ENCODE peak calls at places on chromosomes 2 and 18, in ten cellular contexts. K is bronchial epithelial cell, D is IMR-90, W is ovary, A is fibroblast of lung, T is Panc1, J is mucosa of descending colon, R is AG04450, P is cardiac fibroblast, G is foreskin fibroblast. Q is an unnamed sample.

GRCh38 chr2:206396216-206396615 is 47.1 kb upstream of the ADAM23 start:
- DNase-seq in K (no peak), D (no peak), W (no peak), A (no peak), T (no peak), J (no peak), R (no peak), P (no peak), G (no peak), Q (no peak)

GRCh38 chr2:60353863-60354262 is 199.6 kb downstream of the BCL11A start:
- DNase-seq in K (no peak), D (no peak), W (no peak), A (no peak), T (no peak), J (no peak), R (no peak), P (no peak), G (no peak), Q (no peak)

GRCh38 chr2:241422350-241422749 is 66.3 kb downstream of the FARP2 start:
- DNase-seq in K (no peak), D (no peak), W (no peak), A (no peak), T (no peak), J (no peak), R (no peak), P (no peak), G (no peak), Q (no peak)

GRCh38 chr2:20626698-20627471 is 24.0 kb downstream of the HS1BP3 start:
- DNase-seq in K (no peak), D (no peak), W (no peak), A (no peak), T (no peak), J (peak; percentile 15), R (no peak), P (no peak), G (no peak), Q (no peak)

GRCh38 chr2:132038179-132038882 is 123.4 kb downstream of the ANKRD30BL start:
- DNase-seq in K (no peak), D (no peak), W (no peak), A (peak; percentile 9), T (no peak), J (no peak), R (no peak), P (no peak), G (peak; percentile 5), Q (no peak)

GRCh38 chr18:36711813-36712444 is 116.9 kb downstream of the TPGS2 start:
- DNase-seq in K (peak; percentile 94), D (peak; percentile 94), W (no peak), A (peak; percentile 90), T (peak; percentile 2), J (no peak), R (peak; percentile 62), P (peak; percentile 78), G (peak; percentile 92), Q (no peak)

GRCh38 chr2:10453899-10454298 is 5.8 kb upstream of the ODC1 start:
- DNase-seq in K (peak; percentile 69), D (no peak), W (no peak), A (no peak), T (no peak), J (no peak), R (no peak), P (no peak), G (no peak), Q (no peak)

GRCh38 chr2:189836644-189837043 is 52.4 kb downstream of the PMS1 start:
- DNase-seq in K (peak; percentile 58), D (peak; percentile 91), W (no peak), A (peak; percentile 71), T (peak; percentile 73), J (no peak), R (peak; percentile 59), P (peak; percentile 73), G (peak; percentile 79), Q (no peak)

GRCh38 chr2:241958818-241959545 is 89.5 kb downstream of the RTP5 start:
- DNase-seq in K (no peak), D (no peak), W (no peak), A (no peak), T (no peak), J (no peak), R (no peak), P (no peak), G (no peak), Q (no peak)

DNA sequence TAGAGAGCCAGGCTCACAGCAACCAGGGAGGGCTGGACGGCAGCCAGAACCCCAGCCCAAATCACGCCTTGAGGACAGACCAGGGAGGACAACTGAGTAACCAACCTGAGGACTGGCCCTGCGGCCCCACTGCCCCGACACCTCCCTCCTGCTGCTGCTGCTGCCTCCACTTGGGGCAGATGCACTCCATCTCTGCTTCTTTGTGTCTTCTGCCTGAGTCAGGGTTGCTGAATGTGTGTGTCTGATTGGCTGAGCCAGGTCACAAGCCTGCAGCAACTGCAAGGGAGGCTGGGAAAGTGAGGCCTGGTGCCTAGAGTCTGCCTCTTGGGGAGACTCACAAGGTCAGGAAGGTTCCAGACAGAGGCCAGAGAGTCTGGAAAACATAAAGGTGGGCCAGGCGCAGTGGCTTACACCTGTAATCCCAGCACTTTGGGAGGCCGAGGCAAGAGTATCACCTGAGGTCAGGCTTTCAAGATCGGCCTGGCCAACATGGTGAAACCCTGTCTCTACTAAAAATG is 83.4 kb downstream of the ZFP36L2 start:
- DNase-seq in K (no peak), D (no peak), W (no peak), A (no peak), T (no peak), J (peak; percentile 28), R (no peak), P (peak; percentile 37), G (no peak), Q (no peak)
- TF ChIP-seq CTCF in K (peak; percentile 15), D (no peak), W (no peak), A (no peak), T (no peak), J (no peak), R (no peak), P (no peak), G (no peak), Q (no peak)

GRCh38 chr2:174728096-174728495 is 36.2 kb downstream of the CHRNA1 start:
- DNase-seq in K (no peak), D (no peak), W (no peak), A (no peak), T (no peak), J (no peak), R (no peak), P (no peak), G (no peak), Q (no peak)

GRCh38 chr2:174730530-174731018 is 33.7 kb downstream of the CHRNA1 start:
- DNase-seq in K (no peak), D (no peak), W (no peak), A (no peak), T (no peak), J (no peak), R (no peak), P (no peak), G (no peak), Q (no peak)

GRCh38 chr2:174729797-174730529 is 34.3 kb downstream of the CHRNA1 start:
- DNase-seq in K (no peak), D (peak; percentile 10), W (no peak), A (peak; percentile 22), T (no peak), J (no peak), R (no peak), P (peak; percentile 12), G (peak; percentile 48), Q (no peak)
- TF ChIP-seq CTCF in K (no peak), D (no peak), W (no peak), A (no peak), T (no peak), J (no peak), R (no peak), P (no peak), G (no peak), Q (no peak)

GRCh38 chr2:199951023-199951422 is 4.3 kb downstream of the TYW5 start:
- DNase-seq in K (no peak), D (no peak), W (no peak), A (no peak), T (no peak), J (no peak), R (no peak), P (no peak), G (no peak), Q (no peak)

GRCh38 chr2:199956062-199956380 is 639 bp downstream of the MAIP1 start:
- DNase-seq in K (no peak), D (no peak), W (no peak), A (no peak), T (no peak), J (no peak), R (no peak), P (no peak), G (no peak), Q (no peak)

GRCh38 chr2:199955007-199955338 is 318 bp downstream of the TYW5 start:
- DNase-seq in K (no peak), D (no peak), W (no peak), A (no peak), T (no peak), J (no peak), R (no peak), P (no peak), G (no peak), Q (no peak)

GRCh38 chr2:199958014-199958413 is 2.6 kb downstream of the MAIP1 start:
- DNase-seq in K (no peak), D (no peak), W (no peak), A (no peak), T (no peak), J (no peak), R (no peak), P (no peak), G (no peak), Q (no peak)

GRCh38 chr2:199955339-199956061 is at the start of the genes MAIP1 and TYW5:
- DNase-seq in K (peak; percentile 71), D (peak; percentile 84), W (peak; percentile 86), A (peak; percentile 84), T (no peak), J (peak; percentile 89), R (peak; percentile 65), P (peak; percentile 90), G (peak; percentile 92), Q (peak; percentile 70)
- TF ChIP-seq CTCF in K (peak; percentile 32), D (peak; percentile 21), W (peak; percentile 55), A (peak; percentile 16), T (no peak), J (no peak), R (peak; percentile 42), P (peak; percentile 20), G (peak; percentile 14), Q (peak; percentile 24)

GRCh38 chr2:31433541-31433940 is 19.0 kb upstream of the XDH start:
- DNase-seq in K (peak; percentile 65), D (no peak), W (no peak), A (no peak), T (no peak), J (no peak), R (no peak), P (no peak), G (no peak), Q (no peak)

GRCh38 chr2:31429759-31430438 is 15.4 kb upstream of the XDH start:
- DNase-seq in K (peak; percentile 95), D (peak; percentile 50), W (no peak), A (peak; percentile 39), T (no peak), J (no peak), R (no peak), P (peak; percentile 39), G (peak; percentile 55), Q (no peak)

GRCh38 chr2:31440764-31441163 is 26.2 kb upstream of the XDH start:
- DNase-seq in K (peak; percentile 95), D (peak; percentile 94), W (no peak), A (peak; percentile 95), T (no peak), J (no peak), R (peak; percentile 77), P (peak; percentile 77), G (peak; percentile 94), Q (no peak)

GRCh38 chr2:31430439-31431165 is 16.1 kb upstream of the XDH start:
- DNase-seq in K (peak; percentile 48), D (no peak), W (no peak), A (no peak), T (no peak), J (no peak), R (no peak), P (no peak), G (no peak), Q (no peak)

GRCh38 chr2:31434911-31435310 is 20.4 kb upstream of the XDH start:
- DNase-seq in K (peak; percentile 53), D (peak; percentile 17), W (no peak), A (peak; percentile 12), T (no peak), J (no peak), R (no peak), P (peak; percentile 30), G (peak; percentile 31), Q (no peak)
- TF ChIP-seq CTCF in K (peak; percentile 54), D (peak; percentile 41), W (no peak), A (peak; percentile 38), T (no peak), J (no peak), R (peak; percentile 29), P (peak; percentile 27), G (peak; percentile 29), Q (peak; percentile 11)

Q was measured in progenitor cell of endocrine pancreas.